ENCODE peak calls at places on chromosomes 13 and 19, in eight cellular contexts. One of them, this sample, is unnamed.

GRCh38 chr13:110233181-110233641 is 73.7 kb downstream of the COL4A1 start:
- DNase-seq in body of pancreas: no peak
- DNase-seq in adrenal gland: peak; percentile 68
- DNase-seq in neuronal stem cell: no peak
- DNase-seq in psoas muscle: peak; percentile 74
- DNase-seq in heart right ventricle: peak; percentile 78
- DNase-seq in lower lobe of right lung: no peak
- DNase-seq in suprapubic skin: no peak
- DNase-seq in this sample: no peak

GRCh38 chr13:32124743-32125142 is 93.2 kb downstream of the FRY start:
- DNase-seq in body of pancreas: no peak
- DNase-seq in adrenal gland: no peak
- DNase-seq in neuronal stem cell: no peak
- DNase-seq in psoas muscle: no peak
- DNase-seq in heart right ventricle: no peak
- DNase-seq in lower lobe of right lung: no peak
- DNase-seq in suprapubic skin: no peak
- DNase-seq in this sample: no peak

GRCh38 chr13:28483313-28483931 is 11.5 kb downstream of the FLT1 start:
- DNase-seq in body of pancreas: no peak
- DNase-seq in adrenal gland: no peak
- DNase-seq in neuronal stem cell: no peak
- DNase-seq in psoas muscle: no peak
- DNase-seq in heart right ventricle: no peak
- DNase-seq in lower lobe of right lung: no peak
- DNase-seq in suprapubic skin: no peak
- DNase-seq in this sample: no peak

GRCh38 chr19:45117167-45117594 is 24.2 kb downstream of the PPP1R37 start:
- DNase-seq in body of pancreas: no peak
- DNase-seq in adrenal gland: no peak
- DNase-seq in neuronal stem cell: no peak
- DNase-seq in psoas muscle: no peak
- DNase-seq in heart right ventricle: no peak
- DNase-seq in lower lobe of right lung: peak; percentile 63
- DNase-seq in suprapubic skin: no peak
- DNase-seq in this sample: no peak

GRCh38 chr19:39325778-39326680 is 5.4 kb upstream of the LRFN1 start:
- DNase-seq in body of pancreas: no peak
- DNase-seq in adrenal gland: no peak
- DNase-seq in neuronal stem cell: no peak
- DNase-seq in psoas muscle: no peak
- DNase-seq in heart right ventricle: no peak
- DNase-seq in lower lobe of right lung: no peak
- DNase-seq in suprapubic skin: no peak
- DNase-seq in this sample: no peak

GRCh38 chr13:72505376-72505775 is 222.1 kb downstream of the MZT1 start:
- DNase-seq in body of pancreas: no peak
- DNase-seq in adrenal gland: no peak
- DNase-seq in neuronal stem cell: no peak
- DNase-seq in psoas muscle: no peak
- DNase-seq in heart right ventricle: no peak
- DNase-seq in lower lobe of right lung: no peak
- DNase-seq in suprapubic skin: no peak
- DNase-seq in this sample: no peak

GRCh38 chr13:28586585-28587540 is 72.1 kb upstream of the POMP start:
- DNase-seq in body of pancreas: no peak
- DNase-seq in adrenal gland: no peak
- DNase-seq in neuronal stem cell: no peak
- DNase-seq in psoas muscle: no peak
- DNase-seq in heart right ventricle: no peak
- DNase-seq in lower lobe of right lung: no peak
- DNase-seq in suprapubic skin: no peak
- DNase-seq in this sample: no peak

GRCh38 chr19:28010656-28011055 is 1202.3 kb downstream of the UQCRFS1 start:
- DNase-seq in body of pancreas: no peak
- DNase-seq in adrenal gland: no peak
- DNase-seq in neuronal stem cell: no peak
- DNase-seq in psoas muscle: no peak
- DNase-seq in heart right ventricle: no peak
- DNase-seq in lower lobe of right lung: no peak
- DNase-seq in suprapubic skin: no peak
- DNase-seq in this sample: no peak

GRCh38 chr13:37648604-37649003 is 50.0 kb upstream of the POSTN start:
- DNase-seq in body of pancreas: no peak
- DNase-seq in adrenal gland: no peak
- DNase-seq in neuronal stem cell: no peak
- DNase-seq in psoas muscle: no peak
- DNase-seq in heart right ventricle: no peak
- DNase-seq in lower lobe of right lung: no peak
- DNase-seq in suprapubic skin: no peak
- DNase-seq in this sample: no peak

DNA sequence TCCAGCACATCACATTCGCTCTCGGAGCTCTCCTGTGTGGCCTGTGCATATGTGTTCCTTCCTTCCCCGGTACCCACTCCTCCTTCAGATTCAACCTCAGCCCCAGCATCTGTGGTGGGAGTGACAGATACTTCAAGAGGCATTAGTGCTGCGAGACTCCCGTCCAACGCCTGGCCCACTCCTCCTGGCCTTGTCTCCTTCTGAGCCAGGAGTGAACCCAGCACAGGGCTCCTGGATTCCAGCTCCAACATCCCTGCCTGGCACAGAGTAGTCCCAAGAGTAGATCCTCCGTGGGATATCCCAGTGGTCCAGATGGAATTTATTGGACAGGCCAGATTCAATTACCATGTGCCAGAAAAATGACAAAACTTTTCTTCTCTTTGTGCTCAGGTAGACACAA is 55.9 kb downstream of the SACS start:
- DNase-seq in body of pancreas: no peak
- DNase-seq in adrenal gland: no peak
- DNase-seq in neuronal stem cell: no peak
- DNase-seq in psoas muscle: no peak
- DNase-seq in heart right ventricle: no peak
- DNase-seq in lower lobe of right lung: no peak
- DNase-seq in suprapubic skin: no peak
- DNase-seq in this sample: no peak
- H3K27ac ChIP-seq in body of pancreas: no peak overlapping the region
- H3K27ac ChIP-seq in adrenal gland: peak overlapping the region; percentile 84
- H3K27ac ChIP-seq in neuronal stem cell: no peak overlapping the region
- H3K27ac ChIP-seq in psoas muscle: peak overlapping the region; percentile 85
- H3K27ac ChIP-seq in heart right ventricle: peak overlapping the region; percentile 61
- H3K27ac ChIP-seq in lower lobe of right lung: no peak overlapping the region
- H3K27ac ChIP-seq in suprapubic skin: peak overlapping the region; percentile 23
- H3K27ac ChIP-seq in this sample: peak overlapping the region; percentile 37

DNA sequence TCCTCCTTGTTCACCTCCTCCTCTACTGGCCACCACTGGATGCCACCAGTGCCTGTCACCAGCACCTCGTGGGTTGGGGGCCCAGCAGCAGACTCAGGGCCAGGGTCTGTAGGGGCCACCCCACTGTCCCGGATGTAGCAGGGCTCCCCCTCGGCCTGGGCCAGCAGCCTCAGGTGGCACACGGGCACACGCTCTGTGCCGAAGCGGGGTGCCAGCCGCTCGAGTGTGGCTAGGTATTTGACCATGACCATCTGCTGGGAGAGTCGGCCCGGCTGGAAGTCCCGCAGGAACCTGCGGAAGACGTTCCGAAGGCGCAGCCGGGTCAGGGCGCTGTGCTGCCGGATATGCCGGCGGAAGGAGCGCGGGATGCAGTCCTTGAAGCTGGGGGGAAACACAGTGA is 14.9 kb downstream of the TYK2 start:
- DNase-seq in body of pancreas: no peak
- DNase-seq in adrenal gland: no peak
- DNase-seq in neuronal stem cell: no peak
- DNase-seq in psoas muscle: no peak
- DNase-seq in heart right ventricle: no peak
- DNase-seq in lower lobe of right lung: no peak
- DNase-seq in suprapubic skin: no peak
- DNase-seq in this sample: no peak
- H3K36me3 ChIP-seq in body of pancreas: no peaks in the 10 kb centered on the region
- H3K36me3 ChIP-seq in adrenal gland: no peaks in the 10 kb centered on the region
- H3K36me3 ChIP-seq in neuronal stem cell: peaks cover 82% of the 10 kb centered on the region
- H3K36me3 ChIP-seq in psoas muscle: peaks cover 85% of the 10 kb centered on the region
- H3K36me3 ChIP-seq in heart right ventricle: peaks cover 13% of the 10 kb centered on the region
- H3K36me3 ChIP-seq in lower lobe of right lung: peaks cover 99% of the 10 kb centered on the region
- H3K36me3 ChIP-seq in suprapubic skin: peaks cover 93% of the 10 kb centered on the region
- H3K36me3 ChIP-seq in this sample: no peaks in the 10 kb centered on the region

GRCh38 chr19:718251-719024 is 9.7 kb downstream of the PALM start:
- DNase-seq in body of pancreas: no peak
- DNase-seq in adrenal gland: peak; percentile 78
- DNase-seq in neuronal stem cell: no peak
- DNase-seq in psoas muscle: no peak
- DNase-seq in heart right ventricle: no peak
- DNase-seq in lower lobe of right lung: no peak
- DNase-seq in suprapubic skin: no peak
- DNase-seq in this sample: no peak

GRCh38 chr19:719636-720377 is 11.1 kb downstream of the PALM start:
- DNase-seq in body of pancreas: no peak
- DNase-seq in adrenal gland: no peak
- DNase-seq in neuronal stem cell: no peak
- DNase-seq in psoas muscle: no peak
- DNase-seq in heart right ventricle: no peak
- DNase-seq in lower lobe of right lung: no peak
- DNase-seq in suprapubic skin: no peak
- DNase-seq in this sample: no peak

GRCh38 chr19:722553-723101 is 13.9 kb downstream of the PALM start:
- DNase-seq in body of pancreas: no peak
- DNase-seq in adrenal gland: peak; percentile 71
- DNase-seq in neuronal stem cell: no peak
- DNase-seq in psoas muscle: peak; percentile 70
- DNase-seq in heart right ventricle: peak; percentile 44
- DNase-seq in lower lobe of right lung: no peak
- DNase-seq in suprapubic skin: no peak
- DNase-seq in this sample: peak; percentile 82

GRCh38 chr19:719081-719512 is 10.4 kb downstream of the PALM start:
- DNase-seq in body of pancreas: no peak
- DNase-seq in adrenal gland: peak; percentile 72
- DNase-seq in neuronal stem cell: no peak
- DNase-seq in psoas muscle: peak; percentile 88
- DNase-seq in heart right ventricle: no peak
- DNase-seq in lower lobe of right lung: no peak
- DNase-seq in suprapubic skin: peak; percentile 88
- DNase-seq in this sample: no peak

DNA sequence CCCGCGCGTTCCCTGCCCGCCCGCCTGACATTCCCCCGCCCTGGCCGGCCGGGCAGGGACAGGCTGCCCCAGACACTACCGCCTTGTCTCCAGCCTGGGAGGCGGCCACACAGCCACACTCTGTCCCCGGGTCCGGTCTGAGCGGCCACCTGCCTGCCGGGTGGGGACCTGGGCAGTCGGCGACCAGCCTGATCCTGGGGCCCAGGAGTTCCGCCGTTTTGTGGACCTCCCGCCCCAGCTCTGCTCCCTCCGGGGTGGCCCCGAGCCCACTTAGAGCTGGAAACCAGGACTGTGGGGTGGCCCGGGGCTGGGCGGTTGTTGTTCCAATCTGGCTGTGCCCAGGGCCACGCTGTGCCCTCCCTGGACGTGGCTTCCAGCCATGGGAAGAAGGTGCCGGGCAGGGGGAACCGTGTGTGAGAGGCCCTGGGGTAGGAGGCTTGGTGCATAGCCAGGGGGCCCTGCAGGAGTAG is 12.0 kb downstream of the PALM start:
- DNase-seq in body of pancreas: no peak
- DNase-seq in adrenal gland: peak; percentile 68
- DNase-seq in neuronal stem cell: no peak
- DNase-seq in psoas muscle: no peak
- DNase-seq in heart right ventricle: no peak
- DNase-seq in lower lobe of right lung: no peak
- DNase-seq in suprapubic skin: no peak
- DNase-seq in this sample: no peak
- H3K4me1 ChIP-seq in body of pancreas: peaks cover 11% of the 10 kb centered on the region
- H3K4me1 ChIP-seq in adrenal gland: peaks cover 21% of the 10 kb centered on the region
- H3K4me1 ChIP-seq in neuronal stem cell: peaks cover 6% of the 10 kb centered on the region
- H3K4me1 ChIP-seq in psoas muscle: no peaks in the 10 kb centered on the region
- H3K4me1 ChIP-seq in heart right ventricle: peaks cover 13% of the 10 kb centered on the region
- H3K4me1 ChIP-seq in lower lobe of right lung: peaks cover 22% of the 10 kb centered on the region
- H3K4me1 ChIP-seq in suprapubic skin: peaks cover 27% of the 10 kb centered on the region
- H3K4me1 ChIP-seq in this sample: peaks cover 59% of the 10 kb centered on the region

GRCh38 chr19:56147307-56147706 is 6.2 kb downstream of the ZNF444 start:
- DNase-seq in body of pancreas: no peak
- DNase-seq in adrenal gland: no peak
- DNase-seq in neuronal stem cell: no peak
- DNase-seq in psoas muscle: no peak
- DNase-seq in heart right ventricle: no peak
- DNase-seq in lower lobe of right lung: no peak
- DNase-seq in suprapubic skin: no peak
- DNase-seq in this sample: no peak

GRCh38 chr19:56146904-56147303 is 5.8 kb downstream of the ZNF444 start:
- DNase-seq in body of pancreas: peak; percentile 57
- DNase-seq in adrenal gland: no peak
- DNase-seq in neuronal stem cell: no peak
- DNase-seq in psoas muscle: no peak
- DNase-seq in heart right ventricle: no peak
- DNase-seq in lower lobe of right lung: no peak
- DNase-seq in suprapubic skin: no peak
- DNase-seq in this sample: no peak

GRCh38 chr19:56148096-56148495 is 7.0 kb downstream of the ZNF444 start:
- DNase-seq in body of pancreas: no peak
- DNase-seq in adrenal gland: no peak
- DNase-seq in neuronal stem cell: no peak
- DNase-seq in psoas muscle: no peak
- DNase-seq in heart right ventricle: no peak
- DNase-seq in lower lobe of right lung: no peak
- DNase-seq in suprapubic skin: no peak
- DNase-seq in this sample: no peak

GRCh38 chr19:56150358-56150757 is 9.3 kb downstream of the ZNF444 start:
- DNase-seq in body of pancreas: no peak
- DNase-seq in adrenal gland: no peak
- DNase-seq in neuronal stem cell: no peak
- DNase-seq in psoas muscle: no peak
- DNase-seq in heart right ventricle: no peak
- DNase-seq in lower lobe of right lung: no peak
- DNase-seq in suprapubic skin: no peak
- DNase-seq in this sample: no peak

GRCh38 chr19:56149656-56150038 is 8.6 kb downstream of the ZNF444 start:
- DNase-seq in body of pancreas: no peak
- DNase-seq in adrenal gland: no peak
- DNase-seq in neuronal stem cell: no peak
- DNase-seq in psoas muscle: no peak
- DNase-seq in heart right ventricle: no peak
- DNase-seq in lower lobe of right lung: no peak
- DNase-seq in suprapubic skin: no peak
- DNase-seq in this sample: no peak
- H3K27ac ChIP-seq in body of pancreas: peak overlapping the region; percentile 1
- H3K27ac ChIP-seq in adrenal gland: no peak overlapping the region
- H3K27ac ChIP-seq in neuronal stem cell: no peak overlapping the region
- H3K27ac ChIP-seq in psoas muscle: peak overlapping the region; percentile 67
- H3K27ac ChIP-seq in heart right ventricle: peak overlapping the region; percentile 51
- H3K27ac ChIP-seq in lower lobe of right lung: no peak overlapping the region
- H3K27ac ChIP-seq in suprapubic skin: no peak overlapping the region
- H3K27ac ChIP-seq in this sample: no peak overlapping the region

GRCh38 chr19:46722004-46722380 is 5.1 kb upstream of the PRKD2 start:
- DNase-seq in body of pancreas: no peak
- DNase-seq in adrenal gland: no peak
- DNase-seq in neuronal stem cell: no peak
- DNase-seq in psoas muscle: no peak
- DNase-seq in heart right ventricle: no peak
- DNase-seq in lower lobe of right lung: no peak
- DNase-seq in suprapubic skin: no peak
- DNase-seq in this sample: peak; percentile 74
- H3K36me3 ChIP-seq in body of pancreas: peaks cover 11% of the 10 kb centered on the region
- H3K36me3 ChIP-seq in adrenal gland: no peaks in the 10 kb centered on the region
- H3K36me3 ChIP-seq in neuronal stem cell: peaks cover 92% of the 10 kb centered on the region
- H3K36me3 ChIP-seq in psoas muscle: peaks cover 83% of the 10 kb centered on the region
- H3K36me3 ChIP-seq in heart right ventricle: peaks cover 24% of the 10 kb centered on the region
- H3K36me3 ChIP-seq in lower lobe of right lung: peaks cover 74% of the 10 kb centered on the region
- H3K36me3 ChIP-seq in suprapubic skin: peaks cover 74% of the 10 kb centered on the region
- H3K36me3 ChIP-seq in this sample: no peaks in the 10 kb centered on the region

GRCh38 chr19:2070986-2071673 is 20.1 kb upstream of the MKNK2 start:
- DNase-seq in body of pancreas: no peak
- DNase-seq in adrenal gland: no peak
- DNase-seq in neuronal stem cell: no peak
- DNase-seq in psoas muscle: peak; percentile 47
- DNase-seq in heart right ventricle: no peak
- DNase-seq in lower lobe of right lung: no peak
- DNase-seq in suprapubic skin: no peak
- DNase-seq in this sample: no peak
- H3K4me1 ChIP-seq in body of pancreas: peaks cover 15% of the 10 kb centered on the region
- H3K4me1 ChIP-seq in adrenal gland: peaks cover 10% of the 10 kb centered on the region
- H3K4me1 ChIP-seq in neuronal stem cell: peaks cover 2% of the 10 kb centered on the region
- H3K4me1 ChIP-seq in psoas muscle: peaks cover 7% of the 10 kb centered on the region
- H3K4me1 ChIP-seq in heart right ventricle: no peaks in the 10 kb centered on the region
- H3K4me1 ChIP-seq in lower lobe of right lung: peaks cover 20% of the 10 kb centered on the region
- H3K4me1 ChIP-seq in suprapubic skin: peaks cover 12% of the 10 kb centered on the region
- H3K4me1 ChIP-seq in this sample: peaks cover 25% of the 10 kb centered on the region